ENCODE peak calls at places on chromosomes 6 and 20, in nine cellular contexts. R is right cardiac atrium, V is foreskin keratinocyte, X is NCI-H1105, C is mucosa of descending colon, M is NT2/D1, K is T-helper 9 cell, O is DMS79 treated with DMSO at 0.1 percent for 48 hours, T is NCI-H1930. B is an unnamed sample.
A peak's percentile ranks its signal among the peaks of the same experiment; 100 is the strongest.

GRCh38 chr6:131182991-131183425 is 47.7 kb downstream of the AKAP7 start:
- DNase-seq in R (no peak), V (no peak), X (no peak), C (no peak), M (peak; percentile 27), K (no peak), O (no peak), T (peak; percentile 15), B (peak; percentile 51)

GRCh38 chr6:74519172-74519571 is 686.7 kb downstream of the COL12A1 start:
- DNase-seq in R (no peak), V (peak; percentile 39), X (no peak), C (no peak), M (no peak), K (no peak), O (no peak), T (no peak), B (no peak)

GRCh38 chr6:93219447-93219846 is 199.9 kb downstream of the EPHA7 start:
- DNase-seq in R (no peak), V (no peak), X (no peak), C (no peak), M (no peak), K (no peak), O (no peak), T (no peak), B (no peak)

GRCh38 chr6:43714311-43715055 is 26.9 kb upstream of the MRPS18A start:
- DNase-seq in R (no peak), V (no peak), X (no peak), C (no peak), M (no peak), K (no peak), O (no peak), T (no peak), B (peak; percentile 69)

GRCh38 chr6:5302220-5302946 is 41.1 kb downstream of the FARS2 start:
- DNase-seq in R (no peak), V (no peak), X (no peak), C (no peak), M (no peak), K (no peak), O (no peak), T (no peak), B (no peak)

GRCh38 chr20:1721687-1722512 is 64.3 kb upstream of the SIRPG start:
- DNase-seq in R (no peak), V (peak; percentile 11), X (no peak), C (no peak), M (peak; percentile 87), K (no peak), O (no peak), T (no peak), B (no peak)

GRCh38 chr6:113805836-113806500 is 51.2 kb upstream of the MARCKS start:
- DNase-seq in R (no peak), V (no peak), X (no peak), C (no peak), M (no peak), K (no peak), O (no peak), T (no peak), B (no peak)

GRCh38 chr6:146990821-146991798 is 213.1 kb upstream of the STXBP5 start:
- DNase-seq in R (no peak), V (peak; percentile 81), X (no peak), C (no peak), M (no peak), K (no peak), O (no peak), T (no peak), B (peak; percentile 43)

GRCh38 chr6:138188278-138188923 is 26.7 kb downstream of the ARFGEF3 start:
- DNase-seq in R (no peak), V (peak; percentile 61), X (peak; percentile 48), C (no peak), M (no peak), K (no peak), O (peak; percentile 92), T (no peak), B (no peak)

GRCh38 chr6:41373367-41373918 is 38.0 kb downstream of the NCR2 start:
- DNase-seq in R (peak; percentile 38), V (no peak), X (no peak), C (no peak), M (no peak), K (no peak), O (no peak), T (no peak), B (no peak)

GRCh38 chr20:40952231-40952630 is 76.4 kb upstream of the TOP1 start:
- DNase-seq in R (no peak), V (no peak), X (no peak), C (no peak), M (no peak), K (no peak), O (no peak), T (no peak), B (no peak)

GRCh38 chr6:40957616-40958492 is 81.2 kb downstream of the UNC5CL start:
- DNase-seq in R (no peak), V (peak; percentile 100), X (no peak), C (no peak), M (no peak), K (no peak), O (no peak), T (no peak), B (no peak)

GRCh38 chr6:20197251-20197650 is 15.0 kb downstream of the MBOAT1 start:
- DNase-seq in R (no peak), V (no peak), X (no peak), C (no peak), M (no peak), K (no peak), O (no peak), T (no peak), B (no peak)

GRCh38 chr6:110232456-110232855 is 52.2 kb downstream of the CDC40 start:
- DNase-seq in R (no peak), V (no peak), X (no peak), C (no peak), M (no peak), K (no peak), O (no peak), T (no peak), B (no peak)

GRCh38 chr6:37507690-37508421 is 8.2 kb upstream of the CCDC167 start:
- DNase-seq in R (no peak), V (no peak), X (no peak), C (no peak), M (no peak), K (no peak), O (no peak), T (no peak), B (no peak)

GRCh38 chr20:309306-309840 is 12.0 kb downstream of the ZCCHC3 start:
- DNase-seq in R (no peak), V (no peak), X (no peak), C (no peak), M (no peak), K (no peak), O (peak; percentile 45), T (no peak), B (no peak)

GRCh38 chr20:33299111-33299603 is 16.1 kb downstream of the BPIFB1 start:
- DNase-seq in R (peak; percentile 86), V (no peak), X (peak; percentile 33), C (peak; percentile 59), M (peak; percentile 46), K (peak; percentile 72), O (peak; percentile 41), T (peak; percentile 73), B (peak; percentile 65)

GRCh38 chr20:37886851-37887297 is 16.1 kb upstream of the VSTM2L start:
- DNase-seq in R (peak; percentile 72), V (no peak), X (no peak), C (no peak), M (no peak), K (no peak), O (no peak), T (no peak), B (no peak)

GRCh38 chr20:19074828-19075516 is 137.5 kb upstream of the SLC24A3 start:
- DNase-seq in R (no peak), V (no peak), X (no peak), C (peak; percentile 50), M (no peak), K (no peak), O (no peak), T (no peak), B (peak; percentile 98)

GRCh38 chr6:4322846-4323309 is 187.5 kb upstream of the ECI2 start:
- DNase-seq in R (no peak), V (peak; percentile 88), X (no peak), C (no peak), M (no peak), K (no peak), O (no peak), T (no peak), B (no peak)

GRCh38 chr6:50791900-50792508 is 26.7 kb upstream of the TFAP2B start:
- DNase-seq in R (no peak), V (peak; percentile 45), X (peak; percentile 41), C (no peak), M (peak; percentile 33), K (no peak), O (peak; percentile 35), T (peak; percentile 58), B (peak; percentile 53)